ENCODE peak calls at places on chromosomes 12 and 14, in seven cellular contexts. One of them, this sample, is unnamed.

GRCh38 chr14:63229330-63230059 is 25.3 kb downstream of the RHOJ start:
- DNase-seq in CD4-positive, alpha-beta T cell: no peak
- DNase-seq in CD4-positive, alpha-beta memory T cell: no peak
- DNase-seq in tibial artery: no peak
- DNase-seq in OCI-LY7: no peak
- DNase-seq in stomach: no peak
- DNase-seq in psoas muscle: no peak
- DNase-seq in this sample: no peak

GRCh38 chr12:120669055-120669828 is 17.7 kb upstream of the MLEC start:
- DNase-seq in CD4-positive, alpha-beta T cell: no peak
- DNase-seq in CD4-positive, alpha-beta memory T cell: no peak
- DNase-seq in tibial artery: peak
- DNase-seq in OCI-LY7: peak
- DNase-seq in stomach: peak
- DNase-seq in psoas muscle: peak
- DNase-seq in this sample: peak

GRCh38 chr12:6285063-6285477 is 25.4 kb upstream of the PLEKHG6 start:
- DNase-seq in CD4-positive, alpha-beta T cell: peak
- DNase-seq in CD4-positive, alpha-beta memory T cell: no peak
- DNase-seq in tibial artery: no peak
- DNase-seq in OCI-LY7: peak
- DNase-seq in stomach: peak
- DNase-seq in psoas muscle: peak
- DNase-seq in this sample: no peak

GRCh38 chr12:62660763-62661162 is 194.1 kb downstream of the MON2 start:
- DNase-seq in CD4-positive, alpha-beta T cell: no peak
- DNase-seq in CD4-positive, alpha-beta memory T cell: no peak
- DNase-seq in tibial artery: no peak
- DNase-seq in OCI-LY7: no peak
- DNase-seq in stomach: no peak
- DNase-seq in psoas muscle: no peak
- DNase-seq in this sample: no peak

GRCh38 chr14:19828314-19828713 is 24.7 kb downstream of the OR4N2 start:
- DNase-seq in CD4-positive, alpha-beta T cell: no peak
- DNase-seq in CD4-positive, alpha-beta memory T cell: no peak
- DNase-seq in tibial artery: no peak
- DNase-seq in OCI-LY7: no peak
- DNase-seq in stomach: no peak
- DNase-seq in psoas muscle: no peak
- DNase-seq in this sample: no peak

GRCh38 chr14:22432348-22432976 is 156.6 kb downstream of the DAD1 start:
- DNase-seq in CD4-positive, alpha-beta T cell: no peak
- DNase-seq in CD4-positive, alpha-beta memory T cell: no peak
- DNase-seq in tibial artery: peak
- DNase-seq in OCI-LY7: peak
- DNase-seq in stomach: peak
- DNase-seq in psoas muscle: no peak
- DNase-seq in this sample: peak

GRCh38 chr12:47394070-47394469 is 311.8 kb downstream of the RPAP3 start:
- DNase-seq in CD4-positive, alpha-beta T cell: no peak
- DNase-seq in CD4-positive, alpha-beta memory T cell: peak
- DNase-seq in tibial artery: no peak
- DNase-seq in OCI-LY7: no peak
- DNase-seq in stomach: no peak
- DNase-seq in psoas muscle: no peak
- DNase-seq in this sample: no peak

GRCh38 chr12:81758421-81759214 is 532 bp downstream of the PPFIA2 start:
- DNase-seq in CD4-positive, alpha-beta T cell: no peak
- DNase-seq in CD4-positive, alpha-beta memory T cell: no peak
- DNase-seq in tibial artery: peak
- DNase-seq in OCI-LY7: no peak
- DNase-seq in stomach: no peak
- DNase-seq in psoas muscle: peak
- DNase-seq in this sample: peak

GRCh38 chr12:95282266-95282665 is 64.7 kb downstream of the VEZT start:
- DNase-seq in CD4-positive, alpha-beta T cell: no peak
- DNase-seq in CD4-positive, alpha-beta memory T cell: no peak
- DNase-seq in tibial artery: no peak
- DNase-seq in OCI-LY7: no peak
- DNase-seq in stomach: no peak
- DNase-seq in psoas muscle: no peak
- DNase-seq in this sample: no peak

GRCh38 chr12:95859947-95860850 is 1.4 kb downstream of the SNRPF start:
- DNase-seq in CD4-positive, alpha-beta T cell: no peak
- DNase-seq in CD4-positive, alpha-beta memory T cell: no peak
- DNase-seq in tibial artery: no peak
- DNase-seq in OCI-LY7: no peak
- DNase-seq in stomach: no peak
- DNase-seq in psoas muscle: no peak
- DNase-seq in this sample: no peak

GRCh38 chr12:120110550-120111501 is 5.7 kb downstream of the RAB35 start:
- DNase-seq in CD4-positive, alpha-beta T cell: peak
- DNase-seq in CD4-positive, alpha-beta memory T cell: peak
- DNase-seq in tibial artery: peak
- DNase-seq in OCI-LY7: peak
- DNase-seq in stomach: peak
- DNase-seq in psoas muscle: peak
- DNase-seq in this sample: peak

GRCh38 chr12:115818973-115819372 is 458.5 kb downstream of the MED13L start:
- DNase-seq in CD4-positive, alpha-beta T cell: no peak
- DNase-seq in CD4-positive, alpha-beta memory T cell: no peak
- DNase-seq in tibial artery: no peak
- DNase-seq in OCI-LY7: no peak
- DNase-seq in stomach: no peak
- DNase-seq in psoas muscle: no peak
- DNase-seq in this sample: no peak

GRCh38 chr14:43793579-43793978 is 713.5 kb downstream of the FSCB start:
- DNase-seq in CD4-positive, alpha-beta T cell: no peak
- DNase-seq in CD4-positive, alpha-beta memory T cell: no peak
- DNase-seq in tibial artery: no peak
- DNase-seq in OCI-LY7: no peak
- DNase-seq in stomach: no peak
- DNase-seq in psoas muscle: no peak
- DNase-seq in this sample: no peak

GRCh38 chr12:19014243-19014642 is 115.3 kb upstream of the PLEKHA5 start:
- DNase-seq in CD4-positive, alpha-beta T cell: no peak
- DNase-seq in CD4-positive, alpha-beta memory T cell: no peak
- DNase-seq in tibial artery: no peak
- DNase-seq in OCI-LY7: no peak
- DNase-seq in stomach: no peak
- DNase-seq in psoas muscle: no peak
- DNase-seq in this sample: no peak

GRCh38 chr12:82055391-82055790 is 296.2 kb upstream of the PPFIA2 start:
- DNase-seq in CD4-positive, alpha-beta T cell: no peak
- DNase-seq in CD4-positive, alpha-beta memory T cell: no peak
- DNase-seq in tibial artery: no peak
- DNase-seq in OCI-LY7: no peak
- DNase-seq in stomach: no peak
- DNase-seq in psoas muscle: no peak
- DNase-seq in this sample: no peak

GRCh38 chr14:55731881-55732498 is 152.0 kb downstream of the KTN1 start:
- DNase-seq in CD4-positive, alpha-beta T cell: peak
- DNase-seq in CD4-positive, alpha-beta memory T cell: peak
- DNase-seq in tibial artery: no peak
- DNase-seq in OCI-LY7: peak
- DNase-seq in stomach: peak
- DNase-seq in psoas muscle: no peak
- DNase-seq in this sample: no peak

GRCh38 chr14:92460916-92461579 is 52.5 kb upstream of the RIN3 start:
- DNase-seq in CD4-positive, alpha-beta T cell: no peak
- DNase-seq in CD4-positive, alpha-beta memory T cell: no peak
- DNase-seq in tibial artery: no peak
- DNase-seq in OCI-LY7: no peak
- DNase-seq in stomach: peak
- DNase-seq in psoas muscle: no peak
- DNase-seq in this sample: peak

GRCh38 chr14:80523518-80524117 is 312.3 kb upstream of the DIO2 start:
- DNase-seq in CD4-positive, alpha-beta T cell: no peak
- DNase-seq in CD4-positive, alpha-beta memory T cell: no peak
- DNase-seq in tibial artery: no peak
- DNase-seq in OCI-LY7: no peak
- DNase-seq in stomach: no peak
- DNase-seq in psoas muscle: no peak
- DNase-seq in this sample: no peak
- H3K27ac ChIP-seq in CD4-positive, alpha-beta T cell: no peak
- H3K27ac ChIP-seq in CD4-positive, alpha-beta memory T cell: no peak
- H3K27ac ChIP-seq in tibial artery: no peak
- H3K27ac ChIP-seq in OCI-LY7: no peak
- H3K27ac ChIP-seq in stomach: no peak
- H3K27ac ChIP-seq in psoas muscle: no peak
- H3K27ac ChIP-seq in this sample: no peak

GRCh38 chr14:90759370-90760054 is 56.7 kb downstream of the TTC7B start:
- DNase-seq in CD4-positive, alpha-beta T cell: no peak
- DNase-seq in CD4-positive, alpha-beta memory T cell: peak
- DNase-seq in tibial artery: no peak
- DNase-seq in OCI-LY7: peak
- DNase-seq in stomach: peak
- DNase-seq in psoas muscle: no peak
- DNase-seq in this sample: no peak
- H3K27ac ChIP-seq in CD4-positive, alpha-beta T cell: no peak
- H3K27ac ChIP-seq in CD4-positive, alpha-beta memory T cell: peak
- H3K27ac ChIP-seq in tibial artery: peak
- H3K27ac ChIP-seq in OCI-LY7: peak
- H3K27ac ChIP-seq in stomach: no peak
- H3K27ac ChIP-seq in psoas muscle: peak
- H3K27ac ChIP-seq in this sample: peak

DNA sequence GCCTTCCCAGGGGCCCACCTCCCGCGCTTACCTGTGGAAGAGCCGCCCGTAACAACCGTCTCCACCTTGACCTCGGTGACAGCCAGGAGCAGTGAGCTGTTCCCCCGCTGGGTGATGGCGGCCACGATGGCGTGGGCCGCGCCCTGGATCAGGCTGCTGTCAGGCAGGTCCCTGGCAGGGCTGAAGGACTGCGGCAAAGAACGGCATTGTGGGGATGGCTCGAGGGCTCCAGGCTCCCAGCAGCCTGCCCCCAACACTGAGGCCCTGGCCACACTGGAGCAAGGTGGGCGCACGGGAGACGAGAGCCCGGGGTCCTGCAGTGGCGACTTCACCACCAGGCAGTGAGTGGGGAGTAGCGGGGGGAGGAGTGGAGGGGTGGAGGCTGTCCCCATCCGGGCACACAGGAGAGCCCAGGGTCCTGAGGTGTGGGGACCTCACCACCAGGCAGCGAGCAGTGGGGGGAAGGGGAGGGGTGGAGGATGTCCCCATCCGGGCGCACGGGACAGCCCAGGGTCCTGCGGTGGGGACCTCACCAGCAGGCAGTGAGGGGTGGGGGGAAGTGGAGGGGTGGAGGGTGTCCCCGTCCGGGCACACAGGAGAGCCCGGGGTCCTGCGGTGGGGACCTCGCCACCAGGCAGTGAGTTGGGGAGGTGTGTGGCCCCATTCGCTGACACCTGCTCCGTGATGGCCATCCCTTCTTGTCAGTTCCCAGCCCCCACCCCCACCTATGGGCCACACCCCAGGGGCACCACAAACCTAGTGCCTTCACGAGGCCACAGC is 24.9 kb downstream of the JAG2 start:
- DNase-seq in CD4-positive, alpha-beta T cell: no peak
- DNase-seq in CD4-positive, alpha-beta memory T cell: peak
- DNase-seq in tibial artery: peak
- DNase-seq in OCI-LY7: no peak
- DNase-seq in stomach: no peak
- DNase-seq in psoas muscle: no peak
- DNase-seq in this sample: no peak
- H3K27ac ChIP-seq in CD4-positive, alpha-beta T cell: no peak
- H3K27ac ChIP-seq in CD4-positive, alpha-beta memory T cell: no peak
- H3K27ac ChIP-seq in tibial artery: no peak
- H3K27ac ChIP-seq in OCI-LY7: no peak
- H3K27ac ChIP-seq in stomach: no peak
- H3K27ac ChIP-seq in psoas muscle: no peak
- H3K27ac ChIP-seq in this sample: no peak

DNA sequence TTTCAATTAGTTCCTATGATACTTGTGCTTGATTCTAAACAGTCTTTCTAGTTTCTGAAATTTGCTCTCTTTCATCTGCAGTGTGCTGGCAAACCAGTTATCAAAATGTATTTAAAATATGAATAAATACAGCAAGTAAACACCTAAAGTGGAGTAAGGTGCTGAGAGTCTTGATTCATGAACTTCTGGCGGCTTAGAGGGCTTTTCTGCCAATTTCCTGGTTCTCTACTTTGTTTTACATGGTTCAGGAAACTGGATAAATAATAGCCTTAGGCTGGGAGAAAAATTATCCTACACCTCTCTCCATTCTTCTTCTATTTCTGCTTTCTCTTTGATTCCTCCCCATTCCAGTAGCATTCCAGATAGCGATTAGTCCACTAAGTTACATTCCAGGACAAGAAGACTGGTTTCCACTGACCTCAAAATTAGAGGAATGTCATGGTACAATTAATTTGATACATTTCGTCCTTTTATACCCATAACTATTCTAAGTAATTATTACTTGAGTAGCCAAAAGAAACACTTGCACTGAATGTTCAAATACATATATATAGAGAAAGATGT is 14.9 kb downstream of the ATP2B1 start:
- DNase-seq in CD4-positive, alpha-beta T cell: no peak
- DNase-seq in CD4-positive, alpha-beta memory T cell: no peak
- DNase-seq in tibial artery: no peak
- DNase-seq in OCI-LY7: no peak
- DNase-seq in stomach: no peak
- DNase-seq in psoas muscle: no peak
- DNase-seq in this sample: no peak
- H3K27ac ChIP-seq in CD4-positive, alpha-beta T cell: no peak
- H3K27ac ChIP-seq in CD4-positive, alpha-beta memory T cell: no peak
- H3K27ac ChIP-seq in tibial artery: no peak
- H3K27ac ChIP-seq in OCI-LY7: no peak
- H3K27ac ChIP-seq in stomach: no peak
- H3K27ac ChIP-seq in psoas muscle: no peak
- H3K27ac ChIP-seq in this sample: no peak

This sample was measured in aorta.